ENCODE peak calls at places on chromosomes 1 and 21, in eight cellular contexts. Y, D, H, X, A, U, K and G are unnamed samples.

GRCh38 chr1:38018864-38019343 is 6.4 kb downstream of the UTP11 start:
- DNase-seq in Y (no peak), D (no peak), A (no peak), K (no peak), H (peak), X (no peak), U (no peak), G (no peak)

GRCh38 chr1:106680922-106681321 is 375.6 kb upstream of the PRMT6 start:
- DNase-seq in A (no peak), K (no peak), X (no peak), U (no peak), Y (no peak), D (no peak), H (no peak), G (no peak)

GRCh38 chr1:115596080-115596795 is 45.5 kb upstream of the VANGL1 start:
- DNase-seq in K (no peak), U (no peak), D (no peak), Y (no peak), X (no peak), H (no peak), A (no peak), G (no peak)

GRCh38 chr1:32623775-32624174 is 26.6 kb downstream of the ZBTB8OS start:
- DNase-seq in X (no peak), U (peak), Y (no peak), D (no peak), A (no peak), K (no peak), H (no peak), G (no peak)

GRCh38 chr1:31669786-31670582 is 25.3 kb upstream of the PEF1 start:
- DNase-seq in X (peak), D (peak), K (peak), H (peak), Y (peak), A (peak), U (peak), G (peak)

GRCh38 chr1:84774674-84775548 is 84.7 kb upstream of the SSX2IP start:
- DNase-seq in H (peak), Y (no peak), X (no peak), K (no peak), U (no peak), D (no peak), A (no peak), G (peak)

GRCh38 chr1:227799756-227800155 is 15.7 kb upstream of the PRSS38 start:
- DNase-seq in A (no peak), X (no peak), K (no peak), Y (no peak), H (no peak), U (no peak), D (no peak), G (no peak)

GRCh38 chr1:209853677-209854076 is 25.9 kb downstream of the UTP25 start:
- DNase-seq in U (no peak), H (no peak), Y (peak), K (no peak), X (no peak), D (no peak), A (no peak), G (no peak)

GRCh38 chr1:108190686-108191416 is 9.3 kb downstream of the SLC25A24 start:
- DNase-seq in K (no peak), U (peak), Y (no peak), A (no peak), D (no peak), H (no peak), X (no peak), G (no peak)

GRCh38 chr1:4594286-4594991 is 60.0 kb upstream of the AJAP1 start:
- DNase-seq in H (no peak), U (no peak), A (no peak), Y (no peak), D (no peak), K (no peak), X (no peak), G (no peak)

GRCh38 chr1:203188686-203189232 is 2.3 kb upstream of the CHI3L1 start:
- DNase-seq in Y (no peak), X (no peak), H (no peak), K (no peak), U (no peak), A (no peak), D (no peak), G (no peak)

GRCh38 chr1:61269648-61270047 is 187.3 kb downstream of the NFIA start:
- DNase-seq in D (no peak), H (no peak), Y (no peak), A (no peak), K (no peak), U (no peak), X (no peak), G (no peak)

GRCh38 chr1:6001992-6002576 is 9.9 kb upstream of the NPHP4 start:
- DNase-seq in H (peak), A (no peak), U (no peak), K (no peak), Y (peak), D (no peak), X (no peak), G (no peak)

GRCh38 chr1:70034403-70034802 is 171.0 kb downstream of the LRRC40 start:
- DNase-seq in H (peak), A (no peak), X (peak), K (no peak), Y (peak), U (no peak), D (no peak), G (no peak)

GRCh38 chr1:206496131-206496793 is 11.1 kb upstream of the RASSF5 start:
- DNase-seq in Y (peak), X (no peak), K (no peak), D (no peak), U (no peak), H (peak), A (no peak), G (no peak)

GRCh38 chr1:52237430-52237829 is 95.5 kb downstream of the ZFYVE9 start:
- DNase-seq in Y (no peak), U (no peak), X (no peak), D (no peak), H (no peak), K (no peak), A (no peak), G (no peak)

GRCh38 chr1:159056069-159056698 is 20.4 kb downstream of the AIM2 start:
- DNase-seq in H (no peak), A (peak), D (no peak), K (no peak), X (no peak), U (no peak), Y (no peak), G (peak)

GRCh38 chr1:224852901-224853568 is 76.4 kb upstream of the DNAH14 start:
- DNase-seq in U (no peak), A (peak), Y (peak), H (peak), X (peak), D (peak), K (no peak), G (peak)

GRCh38 chr1:18575620-18576019 is 55.0 kb upstream of the PAX7 start:
- DNase-seq in Y (peak), U (peak), K (no peak), H (no peak), A (no peak), D (peak), X (peak), G (no peak)

GRCh38 chr1:104182251-104182650 is 432.6 kb downstream of the AMY1C start:
- DNase-seq in H (no peak), Y (no peak), A (peak), U (no peak), X (no peak), D (no peak), K (no peak), G (no peak)

GRCh38 chr1:87335175-87335992 is 6.7 kb downstream of the LMO4 start:
- DNase-seq in Y (peak), H (peak), K (peak), D (peak), A (no peak), X (no peak), U (peak), G (peak)

GRCh38 chr1:51715369-51715768 is 98.5 kb downstream of the OSBPL9 start:
- DNase-seq in X (no peak), Y (no peak), H (no peak), A (no peak), K (no peak), U (no peak), D (no peak), G (no peak)

GRCh38 chr1:217311766-217312165 is 319.1 kb downstream of the GPATCH2 start:
- DNase-seq in H (peak), K (no peak), A (no peak), U (no peak), D (no peak), X (peak), Y (no peak), G (peak)

GRCh38 chr1:60866884-60867648 is 215.3 kb upstream of the NFIA start:
- DNase-seq in X (no peak), A (no peak), Y (no peak), U (no peak), K (no peak), H (no peak), D (no peak), G (no peak)

GRCh38 chr1:173422456-173422976 is 54.6 kb upstream of the PRDX6 start:
- DNase-seq in A (no peak), Y (no peak), K (no peak), D (no peak), X (no peak), U (no peak), H (no peak), G (no peak)

GRCh38 chr1:233304489-233305102 is 9.1 kb upstream of the PCNX2 start:
- DNase-seq in A (no peak), U (peak), H (peak), Y (no peak), X (no peak), D (peak), K (no peak), G (peak)

GRCh38 chr1:34710811-34711210 is 44.0 kb upstream of the GJB5 start:
- DNase-seq in D (no peak), A (no peak), U (no peak), K (no peak), H (peak), Y (peak), X (no peak), G (no peak)

GRCh38 chr1:2526824-2527552 is 592 bp upstream of the PANK4 start:
- DNase-seq in D (peak), Y (peak), H (no peak), U (no peak), A (peak), X (peak), K (peak), G (peak)

GRCh38 chr1:54757833-54758232 is 6.5 kb downstream of the PARS2 start:
- DNase-seq in K (no peak), D (no peak), X (no peak), A (no peak), U (no peak), H (no peak), Y (no peak), G (no peak)

GRCh38 chr1:207289756-207290155 is 31.7 kb upstream of the CD55 start:
- DNase-seq in K (no peak), U (no peak), X (no peak), A (no peak), H (no peak), Y (no peak), D (no peak), G (no peak)

GRCh38 chr1:215114154-215114933 is 31.8 kb downstream of the KCNK2 start:
- DNase-seq in K (no peak), H (peak), U (no peak), X (no peak), A (peak), Y (peak), D (no peak), G (no peak)

GRCh38 chr1:171484760-171485374 is 463 bp upstream of the PRRC2C start:
- DNase-seq in A (no peak), X (no peak), H (no peak), Y (no peak), U (no peak), D (no peak), K (no peak), G (no peak)

GRCh38 chr1:88802950-88803349 is 88.4 kb downstream of the GTF2B start:
- DNase-seq in U (no peak), X (no peak), H (no peak), A (no peak), K (no peak), D (no peak), Y (no peak), G (no peak)

GRCh38 chr1:110618668-110619067 is 12.5 kb upstream of the KCNA2 start:
- DNase-seq in X (no peak), K (no peak), H (no peak), D (no peak), A (no peak), Y (no peak), U (no peak), G (no peak)

GRCh38 chr21:29748391-29749167 is 191.2 kb downstream of the GRIK1 start:
- DNase-seq in Y (no peak), U (no peak), K (no peak), A (no peak), D (no peak), H (no peak), X (no peak), G (peak)